ENCODE peak calls at places on chromosomes 4 and X, in five cellular contexts. F is brain microvascular endothelial cell, M is breast epithelium, B is GM12878, H is tibial artery. K is an unnamed sample.

GRCh38 chr4:101162990-101163380 is 184.3 kb downstream of the PPP3CA start:
- DNase-seq in F (no peak), M (no peak), B (no peak), H (no peak), K (no peak)

GRCh38 chr4:127236875-127237274 is 395.9 kb upstream of the INTU start:
- DNase-seq in F (no peak), M (no peak), B (no peak), H (no peak), K (no peak)

GRCh38 chr4:175540151-175540550 is 271.9 kb downstream of the GPM6A start:
- DNase-seq in F (no peak), M (no peak), B (no peak), H (no peak), K (no peak)

GRCh38 chr4:173272987-173273386 is 61.2 kb downstream of the HMGB2 start:
- DNase-seq in F (no peak), M (no peak), B (no peak), H (no peak), K (no peak)

GRCh38 chrX:15882704-15883539 is 28.3 kb upstream of the AP1S2 start:
- DNase-seq in F (peak), M (no peak), B (peak), H (no peak), K (no peak)

GRCh38 chrX:63503541-63503940 is 152.4 kb upstream of the SPIN4 start:
- DNase-seq in F (peak), M (no peak), B (no peak), H (no peak), K (no peak)

GRCh38 chrX:129934461-129934860 is 28.5 kb downstream of the UTP14A start:
- DNase-seq in F (no peak), M (no peak), B (no peak), H (no peak), K (no peak)

GRCh38 chrX:53266914-53267313 is 14.5 kb downstream of the IQSEC2 start:
- DNase-seq in F (no peak), M (no peak), B (no peak), H (no peak), K (no peak)

GRCh38 chrX:22272613-22273012 is at the start of gene CBLL2:
- DNase-seq in F (no peak), M (no peak), B (no peak), H (no peak), K (no peak)

GRCh38 chr4:38009421-38009820 is 49.2 kb downstream of the PTTG2 start:
- DNase-seq in F (no peak), M (no peak), B (no peak), H (no peak), K (no peak)

GRCh38 chr4:77148081-77148480 is 8.9 kb upstream of the CCNG2 start:
- DNase-seq in F (no peak), M (no peak), B (no peak), H (no peak), K (no peak)
- TF ChIP-seq CTCF in F (no peak), M (no peak), B (no peak), H (no peak), K (no peak)

GRCh38 chr4:386708-387105 is 49.1 kb downstream of the ZNF141 start:
- DNase-seq in F (no peak), M (no peak), B (no peak), H (no peak), K (no peak)

GRCh38 chr4:384311-385010 is 46.8 kb downstream of the ZNF141 start:
- DNase-seq in F (no peak), M (no peak), B (peak), H (no peak), K (no peak)

DNA sequence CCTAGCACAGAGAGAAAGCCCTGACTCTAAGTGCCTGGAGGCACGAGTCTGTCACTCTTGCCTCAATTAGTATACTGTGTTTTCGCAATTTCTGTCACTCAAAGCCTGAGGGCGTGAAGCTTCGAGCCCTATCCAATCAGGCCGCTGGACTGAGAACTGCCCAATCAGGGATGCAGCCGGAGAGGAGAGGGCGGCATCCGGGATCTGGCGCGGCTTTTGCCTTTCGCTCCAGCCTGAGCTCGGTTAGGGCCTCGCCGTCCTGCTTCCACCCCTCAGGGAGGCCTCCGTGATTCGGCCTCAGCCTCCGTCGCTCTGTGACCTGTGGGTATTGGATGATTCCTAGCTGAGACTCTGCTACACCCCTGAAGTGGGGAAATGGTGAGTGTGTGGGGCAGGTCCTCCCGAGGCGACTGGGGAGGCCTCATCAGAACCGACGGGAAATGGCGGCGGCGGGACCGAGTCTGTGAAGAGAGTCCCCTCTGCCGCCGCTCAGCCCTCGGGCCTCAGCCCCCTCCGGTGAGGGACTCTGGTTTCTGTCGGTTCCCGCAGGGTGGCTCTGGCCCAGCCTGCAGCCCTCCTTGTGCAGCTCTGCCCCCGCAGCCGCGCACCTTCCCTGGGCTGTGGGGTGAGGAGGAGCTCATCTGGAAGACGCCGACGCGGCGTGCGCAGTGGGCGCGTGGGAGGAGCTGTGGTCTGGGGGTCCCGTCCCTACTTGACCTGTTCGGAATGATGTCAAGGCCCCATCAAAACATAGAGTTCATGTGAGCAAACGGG is 48.5 kb downstream of the ZNF141 start:
- DNase-seq in F (no peak), M (no peak), B (no peak), H (no peak), K (no peak)
- H3K4me3 ChIP-seq in F (peak), M (no peak), B (no peak), H (no peak), K (no peak)

DNA sequence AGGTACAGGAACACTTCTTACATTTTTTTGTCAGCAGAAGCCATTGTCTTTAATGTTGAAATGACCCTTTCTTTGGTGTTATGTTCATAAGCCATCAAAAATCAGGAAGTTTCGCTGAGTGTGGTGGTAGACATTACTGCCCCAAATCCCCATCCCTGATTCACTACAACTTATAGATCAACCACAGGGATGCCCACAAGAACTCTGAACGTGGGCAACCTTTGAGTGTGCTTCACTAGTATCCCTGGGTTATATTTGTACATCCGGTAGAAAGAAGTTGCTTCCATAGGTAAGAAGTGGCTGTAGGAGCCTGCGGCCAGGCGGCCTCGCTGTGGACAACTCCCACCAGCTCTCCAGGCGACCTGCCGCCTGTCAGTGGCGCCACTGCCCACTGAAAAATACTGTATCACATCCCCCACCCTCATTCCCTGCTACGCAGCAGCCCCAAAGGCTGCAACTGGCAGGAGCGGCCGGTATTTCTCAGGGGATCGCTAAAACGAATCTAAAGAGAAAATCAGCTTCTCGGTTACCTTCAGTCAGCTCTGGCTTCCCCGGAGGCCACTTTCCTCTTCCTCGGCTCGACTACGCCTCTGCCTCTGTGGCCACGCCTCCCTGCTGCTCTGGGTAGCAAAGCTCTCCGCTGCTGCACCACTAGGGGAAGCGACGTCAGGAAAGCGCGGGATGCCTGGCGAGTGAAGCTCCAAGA is 13.9 kb upstream of the ETDC start:
- DNase-seq in F (peak), M (no peak), B (peak), H (peak), K (no peak)
- TF ChIP-seq CTCF in F (peak), M (no peak), B (peak), H (no peak), K (no peak)

GRCh38 chr4:15232725-15233597 is 194.9 kb upstream of the C1QTNF7 start:
- DNase-seq in F (peak), M (no peak), B (no peak), H (no peak), K (no peak)

GRCh38 chr4:15234585-15235126 is 193.2 kb upstream of the C1QTNF7 start:
- DNase-seq in F (peak), M (no peak), B (no peak), H (no peak), K (peak)

GRCh38 chr4:15234101-15234500 is 193.7 kb upstream of the C1QTNF7 start:
- DNase-seq in F (peak), M (no peak), B (no peak), H (no peak), K (peak)

GRCh38 chr4:15231265-15232091 is 196.4 kb upstream of the C1QTNF7 start:
- DNase-seq in F (peak), M (peak), B (peak), H (peak), K (peak)

GRCh38 chr4:15233626-15234025 is 194.2 kb upstream of the C1QTNF7 start:
- DNase-seq in F (no peak), M (no peak), B (no peak), H (no peak), K (no peak)
- H3K4me3 ChIP-seq in F (no peak), M (no peak), B (no peak), H (no peak), K (no peak)